ENCODE peak calls at places on chromosomes 3 and 15, in nine cellular contexts. B, T, P, K, O, L, G, I and V are unnamed samples.

GRCh38 chr3:128873623-128874022 is 5.8 kb upstream of the ACAD9 start:
- DNase-seq in I (no peak), O (no peak), G (no peak), L (no peak), P (no peak), B (no peak), K (no peak), T (no peak), V (no peak)

GRCh38 chr3:8987673-8988655 is 24.7 kb upstream of the RAD18 start:
- DNase-seq in G (peak; percentile 85), O (no peak), P (peak; percentile 53), T (no peak), I (peak; percentile 27), K (peak; percentile 62), L (no peak), B (peak; percentile 61), V (peak; percentile 84)

GRCh38 chr15:32733276-32733675 is 15.5 kb downstream of the GREM1 start:
- DNase-seq in O (no peak), G (no peak), L (no peak), B (peak; percentile 32), T (no peak), I (no peak), K (no peak), P (no peak), V (no peak)

GRCh38 chr3:141660598-141660947 is 77.5 kb upstream of the RNF7 start:
- DNase-seq in K (no peak), P (no peak), L (no peak), T (no peak), I (no peak), G (no peak), B (no peak), O (no peak), V (no peak)

GRCh38 chr3:39502838-39503145 is 35.3 kb downstream of the MOBP start:
- DNase-seq in K (peak; percentile 23), T (no peak), G (no peak), L (no peak), O (no peak), P (no peak), B (no peak), I (no peak), V (no peak)

GRCh38 chr15:98560338-98560737 is 88.0 kb upstream of the IGF1R start:
- DNase-seq in O (no peak), K (no peak), B (no peak), T (no peak), L (no peak), I (no peak), G (no peak), P (no peak), V (no peak)

GRCh38 chr3:42544492-42545283 is 37.1 kb downstream of the SEC22C start:
- DNase-seq in P (peak; percentile 44), I (no peak), G (no peak), O (no peak), B (peak; percentile 7), T (no peak), L (no peak), K (peak; percentile 14), V (no peak)

GRCh38 chr3:148230473-148230872 is 467.2 kb upstream of the AGTR1 start:
- DNase-seq in B (no peak), I (no peak), K (no peak), P (no peak), L (no peak), O (no peak), T (no peak), G (no peak), V (no peak)

GRCh38 chr15:94844533-94845390 is 613.4 kb downstream of the MCTP2 start:
- DNase-seq in B (no peak), K (peak; percentile 30), P (peak; percentile 74), L (peak; percentile 88), T (no peak), O (no peak), G (peak; percentile 48), I (no peak), V (no peak)

GRCh38 chr3:24519368-24520100 is 24.9 kb upstream of the THRB start:
- DNase-seq in L (no peak), P (no peak), I (no peak), K (no peak), B (no peak), O (no peak), T (no peak), G (peak; percentile 32), V (peak; percentile 37)

GRCh38 chr3:141797819-141798405 is 34.7 kb downstream of the GRK7 start:
- DNase-seq in K (no peak), B (no peak), O (no peak), T (no peak), L (no peak), P (no peak), I (no peak), G (no peak), V (no peak)

GRCh38 chr3:140602781-140603180 is 75.1 kb upstream of the TRIM42 start:
- DNase-seq in T (no peak), L (no peak), B (no peak), P (no peak), G (no peak), O (no peak), K (no peak), I (no peak), V (no peak)

GRCh38 chr3:188914556-188914955 is 257.2 kb upstream of the TPRG1 start:
- DNase-seq in K (peak; percentile 70), T (no peak), I (peak; percentile 47), O (no peak), G (no peak), P (no peak), L (no peak), B (no peak), V (no peak)

GRCh38 chr15:75720787-75721461 is 8.3 kb upstream of the CSPG4 start:
- DNase-seq in I (no peak), P (no peak), G (peak; percentile 54), T (no peak), K (peak; percentile 14), L (peak; percentile 74), O (no peak), B (peak; percentile 87), V (no peak)

GRCh38 chr3:192655627-192656026 is 71.7 kb downstream of the FGF12 start:
- DNase-seq in B (no peak), G (no peak), K (no peak), T (no peak), L (no peak), P (no peak), I (no peak), O (no peak), V (no peak)

GRCh38 chr3:111904376-111905241 is 45.5 kb downstream of the PHLDB2 start:
- DNase-seq in G (no peak), T (peak; percentile 95), I (no peak), P (no peak), O (no peak), B (peak; percentile 94), K (peak; percentile 96), L (no peak), V (no peak)

GRCh38 chr3:196339493-196340254 is 1.5 kb upstream of the TM4SF19 start:
- DNase-seq in T (no peak), P (no peak), L (no peak), I (peak; percentile 38), K (peak; percentile 62), O (no peak), B (peak; percentile 86), G (no peak), V (no peak)

GRCh38 chr15:100247228-100248225 is 94.2 kb downstream of the ADAMTS17 start:
- DNase-seq in L (no peak), B (no peak), I (no peak), T (no peak), G (no peak), K (no peak), O (no peak), P (no peak), V (no peak)

GRCh38 chr3:138640537-138640936 is 32.0 kb downstream of the FAIM start:
- DNase-seq in L (no peak), G (no peak), P (no peak), I (no peak), T (no peak), K (no peak), B (peak; percentile 16), O (no peak), V (no peak)

GRCh38 chr3:48598323-48599076 is 3.4 kb upstream of the COL7A1 start:
- DNase-seq in G (no peak), I (no peak), T (peak; percentile 88), P (peak; percentile 70), O (peak; percentile 97), K (peak; percentile 93), B (peak; percentile 95), L (peak; percentile 72), V (no peak)
- TF ChIP-seq CTCF in G (no peak), I (no peak), T (peak; percentile 8), P (no peak), O (no peak), K (no peak), B (no peak), L (no peak), V (no peak)

GRCh38 chr3:73623996-73624362 is 762 bp downstream of the PDZRN3 start:
- DNase-seq in K (peak; percentile 70), P (peak; percentile 52), T (no peak), G (peak; percentile 70), O (no peak), I (no peak), B (no peak), L (peak; percentile 78), V (no peak)
- TF ChIP-seq CTCF in K (no peak), P (peak; percentile 24), T (no peak), G (no peak), O (peak; percentile 37), I (no peak), B (no peak), L (no peak), V (no peak)

GRCh38 chr3:78256123-78256522 is 1216.2 kb downstream of the ROBO2 start:
- DNase-seq in T (no peak), L (no peak), G (no peak), K (no peak), I (no peak), P (no peak), O (no peak), B (no peak), V (no peak)
- TF ChIP-seq CTCF in T (no peak), L (no peak), G (no peak), K (no peak), I (no peak), P (no peak), O (no peak), B (no peak), V (no peak)

GRCh38 chr3:124443446-124443845 is 286.8 kb upstream of the UMPS start:
- DNase-seq in B (no peak), K (no peak), O (no peak), L (no peak), G (no peak), T (no peak), P (no peak), I (no peak), V (no peak)

GRCh38 chr3:124444075-124444474 is 286.2 kb upstream of the UMPS start:
- DNase-seq in L (no peak), G (no peak), P (no peak), I (no peak), O (no peak), B (no peak), T (no peak), K (no peak), V (no peak)

GRCh38 chr3:124442463-124442862 is 287.8 kb upstream of the UMPS start:
- DNase-seq in G (no peak), I (no peak), O (no peak), T (no peak), B (no peak), P (no peak), L (no peak), K (no peak), V (no peak)

GRCh38 chr3:124441766-124442165 is 288.5 kb upstream of the UMPS start:
- DNase-seq in T (no peak), P (no peak), L (no peak), I (no peak), K (no peak), G (peak; percentile 19), B (no peak), O (no peak), V (no peak)

GRCh38 chr3:124444893-124445292 is 285.4 kb upstream of the UMPS start:
- DNase-seq in P (no peak), O (no peak), T (no peak), K (no peak), L (no peak), B (no peak), I (no peak), G (no peak), V (no peak)
- TF ChIP-seq CTCF in P (no peak), O (no peak), T (no peak), K (no peak), L (no peak), B (no peak), I (no peak), G (no peak), V (no peak)